ENCODE peak calls at places on chromosomes 3 and 15, in nine cellular contexts. J is psoas muscle, B is ascending aorta, R is sigmoid colon, T is transverse colon, H is uterus, I is H9, E is gastrocnemius medialis, M is MM.1S. N is an unnamed sample.

GRCh38 chr3:126573492-126574117 is 14.9 kb upstream of the C3orf22 start:
- DNase-seq in B (no peak), M (no peak), I (no peak), E (peak; percentile 50), H (no peak), T (peak; percentile 55), J (no peak), R (no peak), N (no peak)

GRCh38 chr3:46895204-46895660 is 17.7 kb downstream of the PTH1R start:
- DNase-seq in J (peak; percentile 78), R (peak; percentile 84), M (peak; percentile 57), B (no peak), T (peak; percentile 74), E (no peak), I (no peak), H (peak; percentile 76), N (peak; percentile 83)

GRCh38 chr15:41942886-41943285 is 29.5 kb downstream of the EHD4 start:
- DNase-seq in M (no peak), R (no peak), E (no peak), H (no peak), T (no peak), J (no peak), B (no peak), I (peak; percentile 17), N (no peak)

GRCh38 chr15:68463444-68463843 is 31.5 kb upstream of the ITGA11 start:
- DNase-seq in H (no peak), T (no peak), M (no peak), I (no peak), R (no peak), J (no peak), E (no peak), B (no peak), N (no peak)

GRCh38 chr3:182115328-182116045 is 403.8 kb downstream of the SOX2 start:
- DNase-seq in J (no peak), I (no peak), B (no peak), R (no peak), H (no peak), T (no peak), E (no peak), M (no peak), N (no peak)

GRCh38 chr3:65251375-65251774 is 563.6 kb upstream of the ADAMTS9 start:
- DNase-seq in H (no peak), I (no peak), T (no peak), B (no peak), E (no peak), M (no peak), R (no peak), J (no peak), N (no peak)

GRCh38 chr3:120284702-120285507 is at the start of gene GPR156:
- DNase-seq in E (no peak), T (no peak), R (no peak), J (peak; percentile 21), B (no peak), I (peak; percentile 41), H (no peak), M (no peak), N (no peak)

GRCh38 chr3:195129644-195130492 is 141.1 kb downstream of the XXYLT1 start:
- DNase-seq in J (no peak), B (no peak), I (no peak), M (no peak), H (no peak), E (no peak), R (no peak), T (no peak), N (no peak)

DNA sequence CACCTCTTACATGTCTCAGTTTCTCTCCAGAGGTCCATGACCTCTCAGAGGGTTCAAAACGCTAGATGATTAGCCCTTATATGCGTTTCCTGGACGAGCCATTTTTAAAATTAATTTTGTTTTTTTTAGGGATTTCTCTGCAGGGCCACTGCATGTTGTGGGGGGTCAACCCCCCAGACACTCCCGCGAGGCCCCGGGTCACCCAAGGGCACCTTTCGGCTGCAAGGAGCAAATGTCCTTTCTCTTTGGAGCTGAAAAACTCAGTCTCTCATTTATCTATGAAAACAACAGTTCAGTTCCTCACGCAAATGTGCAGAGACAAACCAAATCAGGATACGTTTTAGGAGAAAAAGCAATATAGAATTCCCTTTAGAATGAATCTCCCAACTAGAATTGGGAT is 944.3 kb upstream of the SEMA6D start:
- DNase-seq in B (no peak), H (no peak), T (no peak), R (no peak), E (no peak), M (no peak), I (no peak), J (no peak), N (no peak)
- H3K9me3 ChIP-seq in B (no peaks in the 10 kb centered on the region), H (no peaks in the 10 kb centered on the region), T (peaks cover 7% of the 10 kb centered on the region), R (peaks cover 5% of the 10 kb centered on the region), E (no peaks in the 10 kb centered on the region), M (no peaks in the 10 kb centered on the region), I (peaks cover 5% of the 10 kb centered on the region), J (no peaks in the 10 kb centered on the region), N (peaks cover 12% of the 10 kb centered on the region)

DNA sequence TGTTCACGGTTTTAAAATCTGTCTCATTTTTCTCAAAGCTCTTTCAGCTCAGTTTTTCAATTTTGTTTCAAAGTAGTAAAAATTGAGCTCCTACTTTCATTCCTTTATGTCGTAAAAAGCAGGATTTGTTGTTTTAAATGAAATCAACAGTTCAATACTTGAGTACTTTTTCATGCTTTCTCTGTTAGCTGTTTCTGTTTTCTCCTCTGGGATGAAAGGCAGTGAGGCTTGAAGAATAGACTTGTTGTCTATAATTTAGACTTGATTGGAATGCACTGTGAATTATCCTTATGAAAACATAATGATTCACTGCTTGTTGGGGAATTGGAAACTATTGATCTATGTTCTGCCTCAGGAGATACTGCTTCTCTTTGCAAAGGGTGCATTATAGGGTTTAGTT is 23.2 kb upstream of the RAB11A start:
- DNase-seq in R (no peak), E (no peak), M (no peak), J (no peak), I (no peak), T (no peak), H (no peak), B (no peak), N (no peak)
- H3K27ac ChIP-seq in R (no peak overlapping the region), E (no peak overlapping the region), M (no peak overlapping the region), J (no peak overlapping the region), I (no peak overlapping the region), T (no peak overlapping the region), H (no peak overlapping the region), B (no peak overlapping the region), N (no peak overlapping the region)

DNA sequence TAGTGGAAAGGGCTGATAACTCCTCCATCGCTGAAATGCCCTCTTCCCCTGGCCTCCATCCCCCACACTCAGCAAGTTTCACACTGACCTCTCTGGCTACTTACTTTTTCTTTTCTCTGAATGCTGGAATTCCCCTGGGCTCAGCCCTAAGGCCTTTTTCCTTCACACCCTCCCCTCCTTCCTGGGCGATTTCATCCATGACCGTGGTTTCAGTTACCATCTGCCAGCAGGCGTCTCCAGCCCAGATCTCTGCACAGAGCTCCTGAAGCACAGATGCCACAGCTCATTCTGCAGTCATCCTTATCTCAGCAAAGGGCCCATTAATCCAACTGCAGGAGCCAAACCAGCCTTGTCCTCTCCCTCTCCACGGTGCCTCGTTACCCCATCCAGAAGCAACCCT is 114.0 kb downstream of the RFTN1 start:
- DNase-seq in M (no peak), I (peak; percentile 51), H (peak; percentile 66), T (no peak), B (no peak), J (peak; percentile 27), E (no peak), R (no peak), N (no peak)
- TF ChIP-seq CTCF in M (no peak), I (no peak), H (peak; percentile 25), T (no peak), B (peak; percentile 3), J (no peak), E (no peak), R (no peak), N (no peak)

DNA sequence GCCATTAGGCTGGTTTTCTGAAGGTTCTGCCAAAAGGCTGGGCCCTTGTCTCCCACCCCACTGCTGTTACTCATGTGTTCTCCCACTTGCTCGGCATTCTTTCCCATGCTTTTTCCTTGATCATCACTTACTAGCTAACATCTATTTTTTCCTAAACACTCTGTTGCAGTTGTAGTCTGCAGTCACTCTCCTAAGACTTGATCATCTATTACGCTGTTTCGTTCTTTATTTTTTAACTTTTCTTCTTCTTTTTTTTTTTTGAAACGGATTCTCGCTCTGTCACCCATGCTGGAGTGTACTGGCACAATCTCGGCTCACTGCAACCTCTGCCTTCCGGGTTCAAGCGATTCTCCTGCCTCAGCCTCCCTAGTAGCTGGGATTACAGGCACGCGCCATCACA is 176.3 kb downstream of the IGF1R start:
- DNase-seq in I (no peak), E (no peak), T (no peak), B (no peak), R (no peak), J (no peak), M (no peak), H (no peak), N (no peak)
- H3K9me3 ChIP-seq in I (no peaks in the 10 kb centered on the region), E (no peaks in the 10 kb centered on the region), T (peaks cover 6% of the 10 kb centered on the region), B (peaks cover 3% of the 10 kb centered on the region), R (no peaks in the 10 kb centered on the region), J (peaks cover 27% of the 10 kb centered on the region), M (no peaks in the 10 kb centered on the region), H (no peaks in the 10 kb centered on the region), N (peaks cover 29% of the 10 kb centered on the region)

GRCh38 chr3:48565186-48565585 is 1.6 kb upstream of the UCN2 start:
- DNase-seq in M (no peak), J (no peak), I (no peak), T (no peak), E (no peak), R (no peak), B (no peak), H (no peak), N (no peak)
- H3K27ac ChIP-seq in M (no peak overlapping the region), J (no peak overlapping the region), I (no peak overlapping the region), T (no peak overlapping the region), E (no peak overlapping the region), R (no peak overlapping the region), B (no peak overlapping the region), H (no peak overlapping the region), N (no peak overlapping the region)

GRCh38 chr3:136277634-136278033 is 27.5 kb downstream of the PCCB start:
- DNase-seq in T (no peak), J (no peak), R (no peak), I (peak; percentile 91), E (no peak), M (peak; percentile 20), B (no peak), H (no peak), N (no peak)
- TF ChIP-seq CTCF in T (no peak), J (no peak), R (no peak), I (no peak), E (no peak), M (no peak), B (no peak), H (no peak), N (no peak)

GRCh38 chr15:76267077-76267476 is 44.2 kb downstream of the ETFA start:
- DNase-seq in H (no peak), J (no peak), E (no peak), I (no peak), B (no peak), T (no peak), R (no peak), M (no peak), N (no peak)
- H3K9me3 ChIP-seq in H (no peaks in the 10 kb centered on the region), J (peaks cover 10% of the 10 kb centered on the region), E (no peaks in the 10 kb centered on the region), I (peaks cover 25% of the 10 kb centered on the region), B (peaks cover 10% of the 10 kb centered on the region), T (peaks cover 27% of the 10 kb centered on the region), R (peaks cover 7% of the 10 kb centered on the region), M (no peaks in the 10 kb centered on the region), N (no peaks in the 10 kb centered on the region)

GRCh38 chr3:105367406-105368213 is 901 bp downstream of the ALCAM start:
- DNase-seq in H (peak; percentile 43), E (no peak), I (peak; percentile 48), J (peak; percentile 44), R (peak; percentile 83), B (peak; percentile 29), M (peak; percentile 92), T (peak; percentile 84), N (peak; percentile 77)
- H3K27ac ChIP-seq in H (peak overlapping the region; percentile 68), E (peak overlapping the region; percentile 1), I (no peak overlapping the region), J (no peak overlapping the region), R (peak overlapping the region; percentile 85), B (peak overlapping the region; percentile 91), M (peak overlapping the region; percentile 89), T (peak overlapping the region; percentile 89), N (peak overlapping the region; percentile 11)